ENCODE peak calls at places on chromosome 11, in four cellular contexts. S is A549, I is cardiac muscle cell, E is IMR-90. M is an unnamed sample. For H3K4me1, the result is how much of the 10 kb centered on the place peaks cover.

GRCh38 chr11:118873804-118874203 is 9.9 kb upstream of the CXCR5 start:
- DNase-seq in S (no peak), E (no peak), I (no peak), M (no peak)

GRCh38 chr11:72813740-72814138 is 472 bp upstream of the ATG16L2 start:
- DNase-seq in I (peak), E (peak), S (peak), M (peak)

GRCh38 chr11:66326261-66327111 is 9.6 kb upstream of the CD248 start:
- DNase-seq in E (no peak), I (no peak), S (no peak), M (no peak)

GRCh38 chr11:78332872-78333271 is 84.7 kb downstream of the GAB2 start:
- DNase-seq in I (no peak), E (no peak), S (no peak), M (no peak)

GRCh38 chr11:127493330-127493729 is 492.8 kb upstream of the KIRREL3 start:
- DNase-seq in I (peak), S (no peak), E (peak), M (no peak)

GRCh38 chr11:89540826-89541225 is 49.7 kb upstream of the NOX4 start:
- DNase-seq in E (no peak), S (no peak), I (no peak), M (no peak)

GRCh38 chr11:67606150-67606476 is 623 bp upstream of the NDUFV1 start:
- DNase-seq in I (peak), E (peak), S (no peak), M (no peak)

GRCh38 chr11:75924966-75925784 is 110.2 kb downstream of the UVRAG start:
- DNase-seq in S (no peak), E (no peak), I (no peak), M (peak)

GRCh38 chr11:108431997-108432396 is 35.3 kb downstream of the C11orf65 start:
- DNase-seq in I (no peak), S (no peak), E (no peak), M (no peak)

GRCh38 chr11:122101625-122102291 is 14.3 kb downstream of the BLID start:
- DNase-seq in I (peak), S (no peak), E (peak), M (peak)

GRCh38 chr11:77353131-77353530 is 51.6 kb upstream of the GDPD4 start:
- DNase-seq in S (no peak), E (no peak), I (no peak), M (no peak)

GRCh38 chr11:114440971-114441810 is 1.9 kb downstream of the REXO2 start:
- DNase-seq in E (no peak), S (no peak), I (no peak), M (no peak)

GRCh38 chr11:62433553-62434301 is 14.9 kb downstream of the SCGB1A1 start:
- DNase-seq in I (no peak), S (no peak), E (no peak), M (no peak)

DNA sequence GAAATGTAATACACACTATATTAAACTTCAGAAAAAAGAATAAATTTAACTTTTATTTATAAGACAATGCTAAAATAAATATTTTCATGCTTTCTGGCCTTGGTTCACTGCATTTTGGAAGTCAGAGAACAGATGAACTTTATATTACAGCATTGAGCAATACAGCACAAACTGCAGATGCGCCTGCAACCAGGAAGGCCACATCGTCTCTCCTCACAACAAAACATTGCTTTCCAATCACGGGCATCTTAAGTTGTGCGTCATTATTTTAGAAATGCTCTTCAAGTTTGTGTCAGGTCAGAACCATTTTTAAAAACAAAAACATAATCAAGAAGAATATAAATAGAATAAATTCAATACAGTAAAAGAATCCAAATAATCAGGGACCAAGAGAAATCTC is 89.3 kb upstream of the CEP126 start:
- DNase-seq in S (no peak), I (no peak), E (no peak), M (no peak)
- H3K27ac ChIP-seq in S (no peak), I (no peak), E (no peak), M (no peak)

DNA sequence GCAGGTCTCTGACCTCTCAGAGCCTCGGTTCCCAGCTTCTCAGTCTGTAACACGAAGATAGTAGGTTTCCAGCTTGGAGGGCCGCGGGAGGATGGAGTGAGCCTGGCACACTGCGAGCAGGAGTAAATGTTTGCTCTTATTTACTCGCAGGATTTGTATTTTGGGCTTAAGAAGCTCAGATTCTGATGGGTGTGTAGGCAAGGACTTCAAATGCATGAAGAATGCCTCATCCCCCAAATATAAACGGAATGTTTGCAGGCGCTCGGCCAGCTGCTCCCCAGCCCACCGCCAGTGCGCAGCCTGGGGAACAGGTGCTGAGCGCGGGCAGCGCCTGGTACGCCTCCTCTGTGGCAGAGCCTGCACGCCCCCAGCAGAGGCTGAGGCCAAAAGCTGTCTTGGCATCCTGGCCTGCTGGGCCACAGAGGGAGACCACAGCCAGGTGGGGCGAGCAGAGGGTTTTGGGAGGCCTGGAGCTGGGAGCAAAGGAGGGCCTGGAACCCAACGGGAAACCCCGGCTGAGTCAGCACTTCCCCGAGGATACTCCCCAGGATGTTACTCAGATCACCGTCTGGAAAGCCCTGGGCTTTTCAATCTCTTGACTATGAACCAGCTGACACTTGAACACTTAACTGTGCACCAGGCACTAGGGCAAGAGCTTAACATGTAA is 9.4 kb downstream of the EHD1 start:
- DNase-seq in I (peak), E (peak), S (peak), M (peak)
- H3K4me1 ChIP-seq in I (half or more), E (under half), S (half or more), M (under half)

GRCh38 chr11:17384002-17384511 is 4.4 kb downstream of the KCNJ11 start:
- DNase-seq in S (peak), E (peak), I (peak), M (no peak)
- H3K27ac ChIP-seq in S (no peak), E (no peak), I (no peak), M (no peak)

GRCh38 chr11:12768731-12769673 is 94.8 kb downstream of the TEAD1 start:
- DNase-seq in S (no peak), I (no peak), E (no peak), M (no peak)
- H3K4me1 ChIP-seq in S (half or more), I (under half), E (under half), M (under half)

GRCh38 chr11:2751523-2752203 is 51.9 kb upstream of the KCNQ1OT1 start:
- DNase-seq in I (no peak), S (no peak), E (no peak), M (no peak)

GRCh38 chr11:2752923-2753322 is 53.1 kb upstream of the KCNQ1OT1 start:
- DNase-seq in I (no peak), E (peak), S (no peak), M (no peak)

GRCh38 chr11:2752204-2752772 is 52.5 kb upstream of the KCNQ1OT1 start:
- DNase-seq in I (no peak), E (peak), S (no peak), M (no peak)

GRCh38 chr11:2755071-2755470 is 55.3 kb upstream of the KCNQ1OT1 start:
- DNase-seq in E (no peak), I (no peak), S (no peak), M (no peak)

DNA sequence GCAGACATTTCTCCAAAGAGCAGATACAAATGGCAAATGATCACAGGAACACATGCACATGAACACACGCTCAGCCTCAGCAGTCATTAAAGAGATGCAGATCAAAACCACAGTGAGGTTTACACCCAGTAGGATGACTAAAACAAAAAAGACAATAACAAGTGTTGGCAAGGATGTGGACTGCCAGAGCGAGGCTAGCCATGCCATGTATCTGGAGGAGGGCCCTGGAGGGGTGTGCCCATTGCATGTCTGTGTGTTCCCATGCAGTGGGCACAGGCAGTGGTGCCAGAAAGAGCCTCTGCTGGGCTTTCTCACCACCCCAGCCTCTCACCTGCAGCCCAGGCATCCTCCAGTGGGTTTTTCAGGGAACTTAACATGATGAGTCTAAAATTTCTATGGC is 54.2 kb upstream of the KCNQ1OT1 start:
- DNase-seq in S (no peak), I (no peak), E (no peak), M (no peak)
- H3K27ac ChIP-seq in S (no peak), I (no peak), E (no peak), M (no peak)

DNA sequence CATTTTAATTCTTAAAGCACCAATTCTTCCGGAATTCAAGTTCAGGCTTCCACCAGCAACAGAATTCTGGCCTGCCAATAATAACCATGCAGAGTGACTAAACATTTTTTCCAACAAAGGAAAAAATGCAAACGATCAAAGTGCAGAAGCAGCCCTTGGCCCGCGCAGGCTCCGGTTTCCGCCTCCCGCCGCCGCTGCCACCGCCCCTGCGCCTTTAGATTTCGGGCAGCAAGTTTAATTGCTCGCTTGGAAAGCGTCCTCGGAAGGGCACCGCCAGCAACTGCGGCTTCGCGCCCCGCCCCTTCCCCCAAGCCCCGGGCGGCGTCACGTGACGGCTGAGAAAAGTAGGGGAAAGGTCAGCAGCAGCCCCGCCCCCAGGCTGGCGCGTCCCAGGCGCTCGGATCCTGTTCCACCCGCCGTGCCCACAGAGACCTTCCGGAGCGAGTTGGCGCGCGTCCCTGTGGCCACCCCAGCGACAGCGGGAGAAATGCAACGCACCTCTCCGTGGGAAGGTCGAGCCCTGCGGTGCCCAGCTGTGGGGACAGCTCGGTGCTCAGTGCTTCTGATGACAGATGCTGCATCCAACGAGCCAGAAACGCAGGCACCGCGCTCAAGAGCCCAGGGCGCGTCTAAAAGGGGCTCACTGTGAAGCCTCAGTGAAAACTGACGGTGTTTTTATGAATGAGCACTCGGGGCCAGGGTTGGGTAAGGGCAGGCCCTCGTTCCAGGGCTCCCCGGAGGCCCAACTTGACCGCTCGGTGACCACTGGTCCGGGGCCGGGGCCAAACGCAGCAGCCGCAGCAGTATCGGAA is 2.5 kb downstream of the CPT1A start:
- DNase-seq in S (peak), I (peak), E (peak), M (peak)
- H3K4me1 ChIP-seq in S (under half), I (under half), E (under half), M (under half)

GRCh38 chr11:27085605-27086004 is 45.0 kb downstream of the BBOX1 start:
- DNase-seq in I (no peak), E (no peak), S (no peak), M (no peak)
- H3K27ac ChIP-seq in I (no peak), E (no peak), S (no peak), M (no peak)

M was measured in foreskin keratinocyte.